ENCODE peak calls at places on chromosome 19, in nine cellular contexts. T is stimulated activated CD4-positive, alpha-beta T cell treated with anti-CD3 and anti-CD28 coated beads, TNF-alpha, amount 100 ng/mL, for 48 hours; M is activated T-cell treated with anti-CD3 and anti-CD28 coated beads, Interleukin-2, amount 50 U/mL, for 48 hours; C is mammary epithelial cell; U is HFF-Myc; K is fibroblast of the aortic adventitia; Z is stimulated activated naive CD8-positive, alpha-beta T cell treated with anti-CD3 and anti-CD28 coated beads, Interleukin-15, Interleukin-2, amounts not matched to agents 100 U/mL and 50 U/mL, for 24 hours; P is T-cell; G is EL. L is an unnamed sample.

GRCh38 chr19:8396563-8397203 is 6.5 kb downstream of the RAB11B start:
- DNase-seq in T (peak), M (peak), C (peak), U (peak), K (peak), Z (peak), P (peak), G (peak), L (peak)

GRCh38 chr19:33344210-33344609 is 29.3 kb upstream of the CEBPG start:
- DNase-seq in T (no peak), M (no peak), C (no peak), U (no peak), K (peak), Z (no peak), P (no peak), G (no peak), L (peak)

GRCh38 chr19:50368649-50369570 is 3.5 kb upstream of the NAPSA start:
- DNase-seq in T (peak), M (peak), C (peak), U (peak), K (peak), Z (peak), P (peak), G (peak), L (peak)

GRCh38 chr19:6527893-6528543 is 2.8 kb upstream of the TNFSF9 start:
- DNase-seq in T (no peak), M (no peak), C (no peak), U (no peak), K (no peak), Z (peak), P (no peak), G (no peak), L (no peak)

GRCh38 chr19:11361037-11361770 is 6.0 kb downstream of the PLPPR2 start:
- DNase-seq in T (no peak), M (peak), C (no peak), U (no peak), K (no peak), Z (no peak), P (no peak), G (no peak), L (no peak)

GRCh38 chr19:49436381-49437017 is 4.8 kb downstream of the SLC17A7 start:
- DNase-seq in T (peak), M (peak), C (no peak), U (no peak), K (no peak), Z (peak), P (no peak), G (no peak), L (no peak)

GRCh38 chr19:14972676-14973075 is 7.0 kb downstream of the SLC1A6 start:
- DNase-seq in T (no peak), M (no peak), C (no peak), U (no peak), K (no peak), Z (no peak), P (no peak), G (no peak), L (no peak)

GRCh38 chr19:49455729-49456128 is 2.7 kb downstream of the ALDH16A1 start:
- DNase-seq in T (no peak), M (no peak), C (no peak), U (no peak), K (no peak), Z (no peak), P (no peak), G (no peak), L (peak)

GRCh38 chr19:8681345-8682021 is 17.1 kb downstream of the ACTL9 start:
- DNase-seq in T (no peak), M (no peak), C (no peak), U (no peak), K (no peak), Z (no peak), P (no peak), G (no peak), L (no peak)

GRCh38 chr19:18023596-18024212 is 15.7 kb downstream of the ARRDC2 start:
- DNase-seq in T (no peak), M (peak), C (no peak), U (no peak), K (no peak), Z (peak), P (peak), G (no peak), L (peak)

GRCh38 chr19:6499052-6499790 is 2.9 kb downstream of the TUBB4A start:
- DNase-seq in T (no peak), M (no peak), C (no peak), U (no peak), K (no peak), Z (no peak), P (no peak), G (no peak), L (no peak)

GRCh38 chr19:34574704-34575103 is 93.1 kb downstream of the WTIP start:
- DNase-seq in T (no peak), M (no peak), C (no peak), U (no peak), K (no peak), Z (no peak), P (no peak), G (no peak), L (no peak)

GRCh38 chr19:44345969-44346368 is 10.5 kb downstream of the ZNF112 start:
- DNase-seq in T (no peak), M (no peak), C (no peak), U (no peak), K (no peak), Z (no peak), P (no peak), G (no peak), L (no peak)

GRCh38 chr19:17321655-17322489 is 12.5 kb downstream of the DDA1 start:
- DNase-seq in T (no peak), M (no peak), C (no peak), U (no peak), K (no peak), Z (no peak), P (no peak), G (no peak), L (no peak)

GRCh38 chr19:35026418-35026817 is 3.9 kb upstream of the SCN1B start:
- DNase-seq in T (no peak), M (no peak), C (no peak), U (no peak), K (no peak), Z (no peak), P (no peak), G (no peak), L (no peak)

GRCh38 chr19:56321254-56321980 is 6.8 kb upstream of the ZSCAN5A start:
- DNase-seq in T (no peak), M (no peak), C (no peak), U (no peak), K (no peak), Z (no peak), P (no peak), G (no peak), L (no peak)

GRCh38 chr19:47448360-47448727 is 23.3 kb downstream of the SLC8A2 start:
- DNase-seq in T (no peak), M (no peak), C (no peak), U (no peak), K (no peak), Z (no peak), P (no peak), G (no peak), L (no peak)

GRCh38 chr19:6632002-6632621 is 37.8 kb downstream of the TNFSF14 start:
- DNase-seq in T (peak), M (peak), C (peak), U (peak), K (peak), Z (peak), P (peak), G (peak), L (peak)

GRCh38 chr19:17079710-17080440 is 4.3 kb downstream of the MYO9B start:
- DNase-seq in T (peak), M (peak), C (peak), U (peak), K (peak), Z (peak), P (peak), G (peak), L (peak)